ENCODE peak calls at places on chromosomes 7 and 10, in seven cellular contexts. W is kidney epithelial cell, R is colonic mucosa, G is GM23338, H is AG04450, D is coronary artery, O is adrenal gland. S is an unnamed sample.

GRCh38 chr7:32206987-32207386 is 136.8 kb upstream of the PDE1C start:
- DNase-seq in O (no peak), D (peak), G (peak), W (no peak), R (no peak), H (no peak), S (no peak)

GRCh38 chr10:102546606-102547310 is 43.0 kb downstream of the SUFU start:
- DNase-seq in H (peak), D (peak), O (no peak), G (no peak), R (no peak), W (no peak), S (peak)

GRCh38 chr10:92844746-92845145 is 3.6 kb upstream of the EXOC6 start:
- DNase-seq in O (no peak), R (no peak), W (no peak), H (no peak), G (peak), D (no peak), S (no peak)

GRCh38 chr7:36116347-36117200 is 36.5 kb upstream of the EEPD1 start:
- DNase-seq in O (no peak), R (no peak), G (no peak), H (no peak), D (no peak), W (no peak), S (no peak)

GRCh38 chr10:95756796-95757657 is 1.1 kb downstream of the ENTPD1 start:
- DNase-seq in W (no peak), O (no peak), H (no peak), R (no peak), G (no peak), D (no peak), S (no peak)

GRCh38 chr10:132366499-132366898 is 30.5 kb upstream of the PWWP2B start:
- DNase-seq in D (peak), R (no peak), O (no peak), G (no peak), H (no peak), W (no peak), S (no peak)

GRCh38 chr7:115191506-115191905 is 269.6 kb downstream of the MDFIC start:
- DNase-seq in H (no peak), W (no peak), G (no peak), R (no peak), O (no peak), D (no peak), S (no peak)

GRCh38 chr7:4745971-4746919 is 29.2 kb upstream of the AP5Z1 start:
- DNase-seq in W (no peak), G (no peak), O (peak), D (no peak), R (peak), H (no peak), S (no peak)

GRCh38 chr10:75643944-75644820 is 212.8 kb downstream of the LRMDA start:
- DNase-seq in D (no peak), W (no peak), H (no peak), O (no peak), R (no peak), G (no peak), S (no peak)

GRCh38 chr7:74412061-74412460 is 41.6 kb upstream of the GTF2IRD1 start:
- DNase-seq in O (no peak), G (no peak), R (no peak), D (no peak), H (no peak), W (no peak), S (no peak)

GRCh38 chr7:94632338-94633024 is 23.5 kb downstream of the SGCE start:
- DNase-seq in G (peak), R (no peak), W (peak), D (no peak), H (no peak), O (no peak), S (peak)

GRCh38 chr7:57400531-57401155 is 49.3 kb upstream of the ZNF716 start:
- DNase-seq in W (no peak), O (no peak), H (no peak), G (no peak), R (no peak), D (no peak), S (no peak)

GRCh38 chr7:111992601-111993000 is 213.6 kb downstream of the DOCK4 start:
- DNase-seq in D (no peak), O (no peak), G (no peak), H (no peak), W (no peak), R (no peak), S (no peak)

GRCh38 chr10:36994886-36995285 is 130.5 kb upstream of the ANKRD30A start:
- DNase-seq in H (no peak), G (no peak), W (no peak), R (no peak), D (no peak), O (no peak), S (no peak)

GRCh38 chr7:151694441-151694827 is 174.7 kb upstream of the RHEB start:
- DNase-seq in O (no peak), D (no peak), W (no peak), R (no peak), G (no peak), H (no peak), S (no peak)

GRCh38 chr7:151693140-151693539 is 173.4 kb upstream of the RHEB start:
- DNase-seq in G (no peak), R (no peak), H (no peak), O (no peak), W (no peak), D (no peak), S (no peak)

GRCh38 chr7:151695856-151696555 is 176.3 kb upstream of the RHEB start:
- DNase-seq in O (no peak), W (no peak), R (no peak), H (no peak), D (no peak), G (no peak), S (no peak)

GRCh38 chr7:151696738-151697514 is 177.2 kb upstream of the RHEB start:
- DNase-seq in O (no peak), H (no peak), W (no peak), R (peak), D (no peak), G (peak), S (no peak)

DNA sequence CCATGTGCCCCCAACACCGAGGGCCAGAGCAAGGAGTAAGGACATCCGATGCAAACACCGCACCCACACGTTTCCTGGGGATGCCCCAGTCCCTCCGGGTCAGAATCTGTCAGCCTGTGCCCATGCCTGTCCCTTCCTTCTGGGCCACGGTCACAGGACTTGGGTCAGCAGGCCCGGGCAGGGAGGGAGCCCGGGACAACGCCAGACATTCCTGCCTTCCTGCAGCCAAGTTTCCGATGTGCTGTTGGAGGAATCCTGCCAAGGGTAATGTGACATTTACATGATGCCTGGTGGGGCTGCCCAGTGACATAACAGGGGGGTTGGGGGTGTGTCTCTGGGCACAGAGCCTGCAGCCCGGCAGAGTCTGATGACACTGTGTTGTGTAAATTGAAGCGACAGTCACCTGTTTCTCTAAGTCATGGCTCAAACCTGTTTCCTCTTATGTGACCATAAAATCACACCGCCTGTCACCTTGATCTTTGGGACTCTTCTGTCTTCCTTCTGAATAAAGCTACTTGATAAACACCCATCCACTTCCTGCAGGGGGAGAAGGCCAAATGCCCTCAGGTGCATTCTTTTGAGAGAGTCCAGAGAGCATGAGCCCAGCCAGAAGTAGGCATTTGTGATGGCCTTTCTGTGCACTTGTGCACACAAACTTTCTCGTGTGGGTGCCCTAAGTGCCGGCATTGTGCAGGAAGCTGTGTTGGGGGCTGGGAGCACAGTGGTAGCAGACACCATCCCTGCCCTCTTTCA is 175.3 kb upstream of the RHEB start:
- DNase-seq in O (peak), W (no peak), D (peak), R (peak), H (no peak), G (no peak), S (no peak)
- TF ChIP-seq CTCF in O (no peak), W (no peak), D (no peak), R (no peak), H (no peak), G (no peak), S (peak)

GRCh38 chr10:79245539-79246208 is 101.6 kb upstream of the PPIF start:
- DNase-seq in R (no peak), G (no peak), O (no peak), H (no peak), D (no peak), W (no peak), S (no peak)
- H3K4me3 ChIP-seq in R (no peak), G (no peak), O (no peak), H (no peak), D (peak), W (no peak), S (no peak)

GRCh38 chr7:67302113-67303039 is 305.7 kb downstream of the TYW1 start:
- DNase-seq in R (peak), G (peak), H (peak), D (peak), W (peak), O (peak), S (peak)
- TF ChIP-seq CTCF in R (no peak), G (no peak), H (peak), D (no peak), W (no peak), O (peak), S (peak)

GRCh38 chr7:116213361-116214155 is 3.2 kb downstream of the TES start:
- DNase-seq in D (no peak), G (no peak), R (no peak), O (no peak), W (no peak), H (no peak), S (no peak)
- H3K4me3 ChIP-seq in D (no peak), G (no peak), R (no peak), O (no peak), W (no peak), H (no peak), S (no peak)

GRCh38 chr7:95804090-95804489 is 31.7 kb downstream of the DYNC1I1 start:
- DNase-seq in O (no peak), G (no peak), W (no peak), H (no peak), R (no peak), D (no peak), S (no peak)

GRCh38 chr7:95798401-95798930 is 26.1 kb downstream of the DYNC1I1 start:
- DNase-seq in W (no peak), O (no peak), G (no peak), D (no peak), H (no peak), R (no peak), S (no peak)

GRCh38 chr7:95805909-95806308 is 33.6 kb downstream of the DYNC1I1 start:
- DNase-seq in O (no peak), R (no peak), W (no peak), G (no peak), D (no peak), H (no peak), S (no peak)

GRCh38 chr7:95796617-95797016 is 24.3 kb downstream of the DYNC1I1 start:
- DNase-seq in G (no peak), H (no peak), D (no peak), R (no peak), O (no peak), W (no peak), S (no peak)

DNA sequence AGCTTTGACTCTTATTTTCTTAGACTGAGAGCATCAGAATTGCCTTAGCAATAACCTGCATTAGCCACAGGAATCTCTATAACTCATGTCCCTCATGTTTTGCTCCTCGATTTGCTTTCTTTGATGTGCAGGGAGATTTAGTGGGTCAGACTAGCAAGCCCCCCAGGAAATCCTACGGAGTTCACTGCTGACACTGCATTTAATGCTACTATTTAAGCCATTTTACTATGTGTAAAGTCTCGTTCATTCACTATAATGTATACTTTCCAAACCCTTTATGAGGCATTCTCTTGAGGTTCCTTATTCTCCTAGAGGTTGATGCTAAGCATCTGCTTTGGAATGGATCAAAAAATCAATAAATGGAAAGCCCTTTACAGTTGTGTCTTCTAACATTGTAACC is 28.4 kb downstream of the DYNC1I1 start:
- DNase-seq in G (no peak), D (no peak), H (no peak), W (no peak), R (no peak), O (no peak), S (no peak)
- TF ChIP-seq CTCF in G (no peak), D (no peak), H (no peak), W (no peak), R (no peak), O (no peak), S (no peak)

DNA sequence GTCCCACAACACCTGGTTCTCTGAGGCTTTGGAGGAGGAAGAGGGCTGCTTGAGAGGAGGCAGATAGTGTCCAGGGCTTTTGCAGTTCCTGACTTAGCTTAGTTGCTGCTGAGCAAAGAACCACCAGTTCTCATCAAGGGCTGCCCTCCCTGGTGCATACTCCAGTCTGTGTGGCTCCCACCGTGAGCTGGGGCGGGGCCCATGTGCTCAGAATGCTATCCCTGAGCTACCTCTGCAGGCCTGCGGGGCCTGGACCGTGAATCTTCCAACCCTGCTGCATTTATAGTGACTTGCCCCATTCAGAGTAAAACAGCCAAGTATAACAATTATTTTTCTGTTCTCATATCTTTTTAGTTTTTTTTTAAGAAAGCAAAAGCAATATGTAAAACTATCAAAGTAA is 49.2 kb downstream of the TACR2 start:
- DNase-seq in D (no peak), H (no peak), W (no peak), O (no peak), R (no peak), G (peak), S (no peak)
- H3K4me3 ChIP-seq in D (no peak), H (no peak), W (no peak), O (no peak), R (no peak), G (no peak), S (no peak)

GRCh38 chr10:110534571-110534970 is 32.9 kb upstream of the SMC3 start:
- DNase-seq in D (no peak), O (no peak), G (no peak), W (no peak), H (no peak), R (no peak), S (no peak)

GRCh38 chr10:110531687-110532086 is 34.0 kb downstream of the DUSP5 start:
- DNase-seq in H (no peak), O (no peak), G (no peak), R (no peak), D (no peak), W (no peak), S (no peak)

GRCh38 chr10:110540038-110540437 is 27.5 kb upstream of the SMC3 start:
- DNase-seq in W (no peak), G (no peak), R (no peak), O (no peak), H (no peak), D (no peak), S (no peak)

GRCh38 chr10:110533149-110533548 is 34.3 kb upstream of the SMC3 start:
- DNase-seq in H (no peak), O (no peak), D (no peak), G (no peak), W (no peak), R (no peak), S (no peak)

DNA sequence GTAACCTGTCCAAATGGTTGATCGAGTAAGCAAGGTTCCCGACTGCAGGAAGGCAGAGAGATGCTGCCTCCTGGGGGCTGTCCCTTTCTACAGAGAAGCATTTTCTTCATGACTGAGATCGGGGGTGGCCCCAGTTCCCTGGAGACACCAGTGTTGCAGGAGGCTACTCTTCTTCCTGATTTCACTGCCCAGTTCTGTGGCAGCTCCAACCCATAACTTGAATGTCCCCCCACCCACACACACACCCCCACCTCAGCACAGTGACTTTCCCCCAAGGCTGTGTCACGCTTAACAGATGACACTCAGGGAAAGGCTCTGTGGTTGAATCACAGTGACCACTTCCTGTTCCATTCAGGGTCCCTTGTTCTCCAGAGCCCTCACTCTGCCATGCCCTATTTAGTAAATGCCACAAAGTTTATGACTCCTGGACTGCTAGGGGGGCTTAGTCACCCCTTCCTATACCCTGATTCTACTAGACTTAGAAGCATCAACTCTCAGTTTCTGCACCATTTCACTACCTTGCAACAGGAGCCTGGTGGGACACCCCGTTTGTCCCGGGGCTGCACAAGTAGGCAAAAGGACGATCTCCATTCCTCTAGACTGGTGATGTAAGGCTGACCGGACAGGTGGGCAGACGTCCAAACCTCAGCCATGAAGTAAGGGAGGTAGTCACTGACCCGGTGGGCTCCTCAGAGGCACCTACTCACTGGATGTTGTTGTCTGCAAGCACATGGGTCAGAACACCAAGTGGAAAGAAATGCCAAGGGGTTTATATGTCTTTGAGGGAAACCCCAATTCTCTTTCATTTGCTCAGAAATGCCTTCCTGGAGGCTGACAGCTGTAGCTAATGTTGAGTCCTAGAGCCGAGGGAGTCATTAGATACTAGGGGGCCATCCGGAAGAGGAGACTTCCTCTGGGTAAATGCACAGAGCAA is 31.3 kb upstream of the SMC3 start:
- DNase-seq in H (peak), O (peak), G (peak), W (peak), R (no peak), D (no peak), S (no peak)
- TF ChIP-seq CTCF in H (peak), O (peak), G (peak), W (peak), R (no peak), D (no peak), S (peak)

DNA sequence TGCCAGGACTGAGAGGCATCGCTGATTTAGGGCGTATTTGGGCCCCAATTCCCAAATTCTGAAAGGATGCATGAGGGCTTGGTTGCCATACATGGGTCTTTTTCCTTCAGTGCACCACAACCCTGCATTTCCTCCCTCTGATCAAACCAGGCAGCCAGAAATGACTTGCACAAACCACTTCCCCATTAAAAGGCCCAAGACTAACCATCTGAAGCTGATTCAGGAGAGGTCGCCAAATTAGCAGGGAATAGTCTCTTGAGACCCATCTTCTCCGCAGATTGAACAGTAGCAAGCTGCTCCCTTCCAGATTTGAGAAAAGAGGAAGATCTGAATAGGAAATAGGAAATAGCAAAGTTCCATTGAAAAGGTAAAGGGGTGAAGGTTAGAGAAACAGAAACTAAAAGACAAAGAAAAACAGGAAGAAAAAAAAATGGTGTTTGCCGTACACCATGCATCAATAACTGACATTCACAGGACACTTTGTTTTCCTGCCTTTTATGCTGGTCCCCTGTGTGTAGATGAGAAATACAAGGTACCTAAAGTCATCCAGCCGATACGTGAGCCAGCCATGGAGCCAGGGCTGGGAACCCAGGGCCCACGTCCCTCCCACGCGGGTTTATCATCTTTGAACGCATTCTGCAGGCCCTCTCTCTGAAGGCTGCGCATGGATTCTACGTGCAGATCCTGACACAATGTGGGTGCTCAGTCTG is 268.3 kb upstream of the NPVF start:
- DNase-seq in R (no peak), W (no peak), D (no peak), H (no peak), O (no peak), G (no peak), S (no peak)
- H3K4me3 ChIP-seq in R (no peak), W (no peak), D (peak), H (no peak), O (no peak), G (no peak), S (no peak)